ENCODE peak calls at places on chromosomes 4 and X, in six cellular contexts. A is PC-9; P is aorta; L is psoas muscle; G is CD8-positive, alpha-beta T cell; V is SJSA1. M is an unnamed sample. For H3K4me1 and H3K9me3, the result is how much of the 10 kb centered on the place peaks cover.

GRCh38 chrX:2691543-2692220 is 587 bp downstream of the CD99 start:
- DNase-seq in G (no peak), P (peak), L (peak), V (peak), A (peak), M (peak)

GRCh38 chr4:153467154-153467896 is 1.2 kb downstream of the TMEM131L start:
- DNase-seq in A (peak), P (peak), G (peak), L (peak), V (no peak), M (peak)

GRCh38 chrX:115892056-115892708 is 278.4 kb upstream of the AGTR2 start:
- DNase-seq in P (no peak), G (no peak), L (no peak), A (no peak), V (no peak), M (no peak)

GRCh38 chr4:73718375-73719373 is 21.7 kb upstream of the CXCL8 start:
- DNase-seq in L (no peak), A (no peak), P (no peak), V (no peak), G (no peak), M (no peak)

GRCh38 chr4:151199496-151200190 is 77.3 kb upstream of the PRSS48 start:
- DNase-seq in V (no peak), P (no peak), A (no peak), G (no peak), L (no peak), M (no peak)

GRCh38 chr4:152700151-152700550 is 20.4 kb upstream of the TMEM154 start:
- DNase-seq in A (no peak), G (no peak), P (no peak), V (no peak), L (no peak), M (no peak)

GRCh38 chr4:160537681-160538080 is 1434.8 kb downstream of the RAPGEF2 start:
- DNase-seq in A (no peak), G (no peak), P (no peak), V (no peak), L (no peak), M (no peak)

GRCh38 chr4:123452585-123452984 is 56.0 kb downstream of the SPRY1 start:
- DNase-seq in P (peak), A (peak), V (peak), L (peak), G (no peak), M (no peak)

GRCh38 chr4:108846568-108846967 is 83.7 kb upstream of the ETNPPL start:
- DNase-seq in A (no peak), G (no peak), P (no peak), V (no peak), L (no peak), M (no peak)

DNA sequence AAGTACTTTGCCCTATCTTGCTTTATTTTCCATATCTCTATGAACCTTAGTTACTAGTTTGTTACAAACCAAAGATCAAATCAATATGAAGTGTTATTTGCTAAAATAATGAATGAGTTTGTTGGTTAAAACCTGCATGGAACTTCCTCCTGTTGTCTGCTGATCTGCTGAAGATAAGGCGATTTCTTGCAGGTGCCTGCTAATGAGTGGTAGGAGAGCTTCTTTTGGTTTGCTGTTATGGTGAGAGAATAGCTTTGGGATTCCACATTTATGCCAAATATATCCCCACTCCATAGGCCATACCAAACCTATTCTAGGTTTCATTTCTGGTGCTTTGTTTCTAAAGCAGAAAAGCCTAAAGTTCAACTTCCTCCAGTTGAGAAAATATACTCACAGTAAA is 103.8 kb upstream of the PCDH10 start:
- DNase-seq in G (no peak), V (no peak), A (no peak), P (no peak), L (no peak), M (no peak)
- H3K4me1 ChIP-seq in G (under half), V (under half), A (under half), P (under half), L (under half), M (under half)

GRCh38 chrX:69234624-69235023 is 69.4 kb upstream of the PJA1 start:
- DNase-seq in P (no peak), G (peak), L (no peak), A (no peak), V (no peak), M (no peak)

GRCh38 chrX:69236641-69237040 is 71.4 kb upstream of the PJA1 start:
- DNase-seq in A (no peak), G (peak), P (no peak), V (no peak), L (no peak), M (no peak)

GRCh38 chrX:69238153-69238959 is 73.1 kb upstream of the PJA1 start:
- DNase-seq in A (no peak), L (no peak), G (no peak), P (no peak), V (no peak), M (peak)

GRCh38 chrX:69237228-69237627 is 72.0 kb upstream of the PJA1 start:
- DNase-seq in G (no peak), P (no peak), L (no peak), V (no peak), A (no peak), M (no peak)

DNA sequence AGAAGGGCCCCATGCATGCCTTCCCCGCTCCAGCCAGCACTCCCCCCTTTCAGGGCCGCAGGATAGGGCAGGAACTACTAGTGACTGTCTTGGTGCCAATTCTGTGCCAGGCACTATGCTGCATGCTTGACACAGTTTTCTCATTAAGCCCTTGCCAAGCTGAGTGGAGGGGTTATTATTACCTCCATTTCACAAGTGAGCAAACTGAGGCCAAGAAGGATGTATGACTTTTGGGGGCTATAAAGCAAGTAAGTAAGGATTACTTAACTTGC is 73.6 kb upstream of the PJA1 start:
- DNase-seq in A (no peak), V (no peak), G (no peak), P (no peak), L (no peak), M (no peak)
- H3K9me3 ChIP-seq in A (under half), V (under half), G (under half), P (under half), L (under half), M (under half)

DNA sequence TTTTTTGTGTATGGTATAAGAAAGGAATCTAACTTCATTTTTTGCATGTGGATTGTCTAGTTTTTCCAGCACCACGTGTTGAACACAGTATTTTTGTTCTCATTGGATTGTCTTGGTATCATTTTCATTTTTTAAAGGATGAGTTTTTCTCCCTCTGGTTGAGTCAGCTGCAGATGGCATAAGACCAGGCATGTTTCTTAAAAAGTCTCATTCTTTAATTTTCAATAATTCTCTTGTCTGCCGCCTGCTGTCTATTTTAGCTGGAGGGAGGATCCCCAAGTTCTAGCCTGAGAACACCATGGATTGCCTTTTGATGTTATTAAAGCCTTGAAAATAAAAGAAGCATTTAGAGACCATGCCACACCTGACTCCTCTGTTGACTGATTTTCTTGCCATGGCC is 263.8 kb downstream of the ARHGAP24 start:
- DNase-seq in A (no peak), V (no peak), P (no peak), L (no peak), G (no peak), M (no peak)
- H3K4me1 ChIP-seq in A (under half), V (under half), P (under half), L (under half), G (under half), M (under half)

GRCh38 chr4:161841759-161842158 is 322.0 kb downstream of the FSTL5 start:
- DNase-seq in P (no peak), L (no peak), A (no peak), G (no peak), V (no peak), M (no peak)
- H3K9me3 ChIP-seq in P (under half), L (under half), A (under half), G (under half), V (under half), M (under half)

GRCh38 chr4:39502034-39502658 is 25.1 kb downstream of the UGDH start:
- DNase-seq in A (no peak), G (no peak), L (no peak), P (no peak), V (no peak), M (no peak)
- H3K4me1 ChIP-seq in A (under half), G (under half), L (under half), P (under half), V (under half), M (under half)

DNA sequence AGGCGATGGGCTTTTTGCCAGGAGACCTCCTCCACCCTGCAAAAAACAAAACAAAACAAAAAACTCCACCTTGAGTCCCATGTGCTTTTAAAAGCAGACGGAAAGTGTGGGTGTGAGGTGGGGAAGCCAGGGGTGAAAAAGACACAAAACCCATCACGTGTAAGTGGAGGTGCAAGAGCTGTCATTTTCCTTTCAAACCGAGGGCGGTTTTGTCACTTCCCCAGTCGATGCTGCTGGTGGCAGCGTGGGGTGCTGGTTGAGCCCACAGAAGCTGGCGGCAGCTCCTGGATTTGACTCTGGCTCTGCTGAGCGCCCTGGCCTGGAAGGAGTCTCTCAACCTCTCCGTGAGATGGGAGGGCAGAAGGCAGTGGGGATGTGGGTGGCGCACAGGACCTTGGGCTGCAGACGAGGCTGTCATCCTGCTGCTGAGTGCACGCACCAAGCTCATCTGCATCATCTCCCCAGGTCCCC is 110.0 kb downstream of the PSAPL1 start:
- DNase-seq in L (peak), A (no peak), V (no peak), P (peak), G (peak), M (no peak)
- H3K9me3 ChIP-seq in L (under half), A (under half), V (under half), P (under half), G (under half), M (under half)

GRCh38 chrX:67718926-67719325 is 175.1 kb downstream of the AR start:
- DNase-seq in P (no peak), V (no peak), A (no peak), G (no peak), L (no peak), M (peak)
- H3K4me1 ChIP-seq in P (under half), V (under half), A (under half), G (under half), L (under half), M (under half)

M was measured in left ventricle myocardium inferior.